ENCODE peak calls at places on chromosomes 11 and 22, in five cellular contexts. K is A549, I is HepG2, S is GM12878, D is K562. Z is an unnamed sample.

GRCh38 chr11:132187814-132188213 is 817.4 kb downstream of the NTM start:
- DNase-seq in K (no peak), I (no peak), S (no peak), D (no peak), Z (no peak)

GRCh38 chr22:33350391-33350955 is 292.3 kb upstream of the SYN3 start:
- DNase-seq in K (no peak), I (no peak), S (no peak), D (no peak), Z (no peak)

GRCh38 chr11:61106906-61107470 is 4.7 kb downstream of the CD5 start:
- DNase-seq in K (no peak), I (no peak), S (no peak), D (no peak), Z (no peak)

GRCh38 chr22:30324008-30324730 is 2.6 kb downstream of the TBC1D10A start:
- DNase-seq in K (no peak), I (no peak), S (no peak), D (no peak), Z (no peak)

GRCh38 chr11:134700101-134700640 is 288.1 kb upstream of the B3GAT1 start:
- DNase-seq in K (no peak), I (no peak), S (no peak), D (no peak), Z (no peak)

GRCh38 chr11:113896156-113896879 is 8.3 kb upstream of the HTR3B start:
- DNase-seq in K (peak; percentile 15), I (no peak), S (no peak), D (peak; percentile 45), Z (peak; percentile 77)

GRCh38 chr11:119368121-119369034 is 13.1 kb downstream of the USP2 start:
- DNase-seq in K (no peak), I (peak; percentile 93), S (no peak), D (peak; percentile 59), Z (no peak)

GRCh38 chr11:58757449-58757848 is 25.7 kb upstream of the GLYAT start:
- DNase-seq in K (no peak), I (no peak), S (no peak), D (no peak), Z (no peak)

GRCh38 chr11:57288771-57289579 is 35.8 kb downstream of the TNKS1BP1 start:
- DNase-seq in K (no peak), I (peak; percentile 41), S (no peak), D (no peak), Z (peak; percentile 45)

GRCh38 chr11:47071871-47072270 is 104.8 kb downstream of the ARFGAP2 start:
- DNase-seq in K (no peak), I (no peak), S (no peak), D (no peak), Z (peak; percentile 34)

GRCh38 chr22:29992341-29993275 is 87.7 kb upstream of the HORMAD2 start:
- DNase-seq in K (no peak), I (peak; percentile 6), S (no peak), D (no peak), Z (peak; percentile 41)

GRCh38 chr11:112977620-112978212 is 16.5 kb downstream of the NCAM1 start:
- DNase-seq in K (no peak), I (no peak), S (no peak), D (no peak), Z (no peak)

GRCh38 chr11:75277991-75278790 is 37.6 kb downstream of the TPBGL start:
- DNase-seq in K (no peak), I (no peak), S (no peak), D (no peak), Z (no peak)

GRCh38 chr11:19766810-19767209 is 54.2 kb downstream of the NAV2 start:
- DNase-seq in K (no peak), I (no peak), S (no peak), D (no peak), Z (no peak)

GRCh38 chr11:76368497-76368896 is 12.4 kb downstream of the THAP12 start:
- DNase-seq in K (no peak), I (no peak), S (no peak), D (no peak), Z (no peak)

GRCh38 chr11:12483604-12484003 is 106.2 kb downstream of the PARVA start:
- DNase-seq in K (no peak), I (no peak), S (no peak), D (no peak), Z (no peak)

GRCh38 chr11:95341246-95341645 is 110.2 kb upstream of the SESN3 start:
- DNase-seq in K (no peak), I (no peak), S (no peak), D (no peak), Z (no peak)

GRCh38 chr22:19626666-19627065 is 87.6 kb upstream of the SEPTIN5 start:
- DNase-seq in K (no peak), I (no peak), S (no peak), D (no peak), Z (no peak)

GRCh38 chr22:30837531-30837930 is 131.0 kb downstream of the MORC2 start:
- DNase-seq in K (no peak), I (no peak), S (no peak), D (no peak), Z (no peak)

GRCh38 chr11:65251476-65251875 is 10.3 kb upstream of the POLA2 start:
- DNase-seq in K (no peak), I (no peak), S (no peak), D (no peak), Z (no peak)

GRCh38 chr11:124043420-124043819 is 2.3 kb upstream of the OR10G7 start:
- DNase-seq in K (no peak), I (no peak), S (no peak), D (no peak), Z (no peak)
- H3K27ac ChIP-seq in K (no peak overlapping the region), I (no peak overlapping the region), S (no peak overlapping the region), D (no peak overlapping the region), Z (no peak overlapping the region)

GRCh38 chr22:35841907-35842518 is 124.3 kb downstream of the APOL5 start:
- DNase-seq in K (no peak), I (no peak), S (no peak), D (peak; percentile 8), Z (no peak)

GRCh38 chr22:35837328-35837727 is 119.7 kb downstream of the APOL5 start:
- DNase-seq in K (no peak), I (no peak), S (no peak), D (no peak), Z (no peak)

GRCh38 chr22:35839811-35840739 is 122.4 kb downstream of the APOL5 start:
- DNase-seq in K (peak; percentile 62), I (no peak), S (no peak), D (peak; percentile 83), Z (peak; percentile 96)

GRCh38 chr22:35835998-35836691 is 118.5 kb downstream of the APOL5 start:
- DNase-seq in K (peak; percentile 68), I (peak; percentile 71), S (no peak), D (no peak), Z (peak; percentile 84)

GRCh38 chr22:35838849-35839646 is 121.4 kb downstream of the APOL5 start:
- DNase-seq in K (no peak), I (peak; percentile 45), S (no peak), D (no peak), Z (peak; percentile 70)
- TF ChIP-seq JUNB in K (no peak), I (no peak), S (no peak), D (no peak), Z (no peak)

DNA sequence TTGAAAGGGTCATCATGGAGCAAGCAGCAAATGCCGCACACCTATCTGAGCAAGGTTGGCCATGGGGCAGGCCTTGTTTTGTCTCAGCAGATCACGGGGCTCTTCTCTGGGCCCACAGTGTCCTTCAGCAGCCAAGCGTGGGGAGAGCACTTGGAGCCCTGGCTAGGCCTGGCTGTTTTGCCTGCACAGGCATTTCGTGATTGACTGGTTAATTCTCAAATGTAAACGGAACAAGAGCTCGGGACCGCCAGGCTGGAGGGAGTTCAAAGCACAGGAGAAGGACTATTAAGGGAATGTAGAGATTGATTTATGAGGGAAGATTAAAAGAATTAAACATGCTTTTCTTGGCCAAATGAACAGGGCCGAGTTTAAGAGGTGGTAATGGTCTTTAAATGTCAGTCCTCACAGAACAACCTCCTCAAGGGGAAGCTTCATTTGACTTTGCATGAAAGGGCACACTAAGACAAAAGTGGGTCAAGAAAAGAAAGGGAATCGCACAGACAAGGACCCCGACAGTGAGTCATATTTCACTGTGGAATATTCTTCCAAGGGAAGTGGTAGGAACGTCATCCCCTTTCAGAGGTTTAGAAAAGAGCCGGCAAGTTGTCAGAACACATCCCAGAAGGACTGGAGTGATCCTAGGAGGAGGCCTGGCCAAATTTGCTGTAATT is 20.7 kb downstream of the SPON1 start:
- DNase-seq in K (no peak), I (no peak), S (no peak), D (no peak), Z (no peak)
- H3K27ac ChIP-seq in K (no peak overlapping the region), I (no peak overlapping the region), S (no peak overlapping the region), D (no peak overlapping the region), Z (no peak overlapping the region)

GRCh38 chr11:125384825-125385224 is 111.2 kb downstream of the FEZ1 start:
- DNase-seq in K (no peak), I (no peak), S (no peak), D (no peak), Z (no peak)
- TF ChIP-seq JUNB in K (no peak), I (no peak), S (no peak), D (no peak), Z (no peak)

GRCh38 chr11:66885469-66886316 is 28.8 kb downstream of the LRFN4 start:
- DNase-seq in K (no peak), I (no peak), S (no peak), D (peak; percentile 68), Z (no peak)
- H3K27ac ChIP-seq in K (peak overlapping the region; percentile 97), I (no peak overlapping the region), S (no peak overlapping the region), D (peak overlapping the region; percentile 47), Z (no peak overlapping the region)

GRCh38 chr11:107856180-107856980 is 2.2 kb downstream of the SLC35F2 start:
- DNase-seq in K (no peak), I (no peak), S (no peak), D (no peak), Z (peak; percentile 50)
- TF ChIP-seq JUNB in K (no peak), I (no peak), S (no peak), D (no peak), Z (no peak)

Z was measured in GM23338.